ENCODE peak calls at places on chromosomes 3 and 15, in six cellular contexts. One of them, this sample, is unnamed.

GRCh38 chr15:42933886-42934667 is 13.5 kb upstream of the TTBK2 start:
- DNase-seq in uterus: no peak
- DNase-seq in GM23338: no peak
- DNase-seq in astrocyte of the spinal cord: no peak
- DNase-seq in cardiac fibroblast: no peak
- DNase-seq in cardiac muscle cell: no peak
- DNase-seq in this sample: no peak

GRCh38 chr3:119912220-119912619 is 130.3 kb downstream of the NR1I2 start:
- DNase-seq in uterus: no peak
- DNase-seq in GM23338: no peak
- DNase-seq in astrocyte of the spinal cord: no peak
- DNase-seq in cardiac fibroblast: no peak
- DNase-seq in cardiac muscle cell: no peak
- DNase-seq in this sample: no peak

GRCh38 chr3:61903931-61904657 is 342.7 kb downstream of the PTPRG start:
- DNase-seq in uterus: no peak
- DNase-seq in GM23338: no peak
- DNase-seq in astrocyte of the spinal cord: peak
- DNase-seq in cardiac fibroblast: peak
- DNase-seq in cardiac muscle cell: peak
- DNase-seq in this sample: peak

GRCh38 chr15:68576253-68577236 is 2.2 kb upstream of the CORO2B start:
- DNase-seq in uterus: no peak
- DNase-seq in GM23338: no peak
- DNase-seq in astrocyte of the spinal cord: no peak
- DNase-seq in cardiac fibroblast: no peak
- DNase-seq in cardiac muscle cell: no peak
- DNase-seq in this sample: no peak

GRCh38 chr3:40980467-40980866 is 218.8 kb upstream of the CTNNB1 start:
- DNase-seq in uterus: no peak
- DNase-seq in GM23338: no peak
- DNase-seq in astrocyte of the spinal cord: no peak
- DNase-seq in cardiac fibroblast: no peak
- DNase-seq in cardiac muscle cell: no peak
- DNase-seq in this sample: no peak

GRCh38 chr3:138043266-138044029 is 33.5 kb downstream of the CLDN18 start:
- DNase-seq in uterus: no peak
- DNase-seq in GM23338: no peak
- DNase-seq in astrocyte of the spinal cord: peak
- DNase-seq in cardiac fibroblast: peak
- DNase-seq in cardiac muscle cell: peak
- DNase-seq in this sample: peak

GRCh38 chr15:98772895-98773294 is 124.6 kb downstream of the IGF1R start:
- DNase-seq in uterus: no peak
- DNase-seq in GM23338: no peak
- DNase-seq in astrocyte of the spinal cord: no peak
- DNase-seq in cardiac fibroblast: no peak
- DNase-seq in cardiac muscle cell: no peak
- DNase-seq in this sample: no peak

GRCh38 chr3:185549651-185550111 is 2.7 kb downstream of the LIPH start:
- DNase-seq in uterus: no peak
- DNase-seq in GM23338: no peak
- DNase-seq in astrocyte of the spinal cord: peak
- DNase-seq in cardiac fibroblast: peak
- DNase-seq in cardiac muscle cell: peak
- DNase-seq in this sample: no peak

GRCh38 chr15:60387321-60387720 is 10.5 kb downstream of the ANXA2 start:
- DNase-seq in uterus: no peak
- DNase-seq in GM23338: no peak
- DNase-seq in astrocyte of the spinal cord: no peak
- DNase-seq in cardiac fibroblast: no peak
- DNase-seq in cardiac muscle cell: no peak
- DNase-seq in this sample: no peak

GRCh38 chr3:110504901-110505300 is 566.7 kb upstream of the NECTIN3 start:
- DNase-seq in uterus: no peak
- DNase-seq in GM23338: no peak
- DNase-seq in astrocyte of the spinal cord: no peak
- DNase-seq in cardiac fibroblast: no peak
- DNase-seq in cardiac muscle cell: no peak
- DNase-seq in this sample: no peak

GRCh38 chr3:141229132-141229531 is 2.5 kb upstream of the PXYLP1 start:
- DNase-seq in uterus: no peak
- DNase-seq in GM23338: no peak
- DNase-seq in astrocyte of the spinal cord: no peak
- DNase-seq in cardiac fibroblast: no peak
- DNase-seq in cardiac muscle cell: no peak
- DNase-seq in this sample: no peak

GRCh38 chr3:72516361-72516760 is 331.9 kb downstream of the SHQ1 start:
- DNase-seq in uterus: no peak
- DNase-seq in GM23338: no peak
- DNase-seq in astrocyte of the spinal cord: no peak
- DNase-seq in cardiac fibroblast: no peak
- DNase-seq in cardiac muscle cell: no peak
- DNase-seq in this sample: no peak

GRCh38 chr15:67082007-67082536 is 16.7 kb downstream of the SMAD3 start:
- DNase-seq in uterus: no peak
- DNase-seq in GM23338: no peak
- DNase-seq in astrocyte of the spinal cord: no peak
- DNase-seq in cardiac fibroblast: no peak
- DNase-seq in cardiac muscle cell: no peak
- DNase-seq in this sample: no peak

GRCh38 chr3:129503387-129504010 is 24.9 kb upstream of the RHO start:
- DNase-seq in uterus: no peak
- DNase-seq in GM23338: no peak
- DNase-seq in astrocyte of the spinal cord: no peak
- DNase-seq in cardiac fibroblast: no peak
- DNase-seq in cardiac muscle cell: no peak
- DNase-seq in this sample: no peak

GRCh38 chr15:31328999-31329639 is 2.5 kb downstream of the KLF13 start:
- DNase-seq in uterus: no peak
- DNase-seq in GM23338: peak
- DNase-seq in astrocyte of the spinal cord: no peak
- DNase-seq in cardiac fibroblast: no peak
- DNase-seq in cardiac muscle cell: no peak
- DNase-seq in this sample: no peak

GRCh38 chr3:12758025-12758830 is 831 bp downstream of the TMEM40 start:
- DNase-seq in uterus: peak
- DNase-seq in GM23338: peak
- DNase-seq in astrocyte of the spinal cord: peak
- DNase-seq in cardiac fibroblast: peak
- DNase-seq in cardiac muscle cell: peak
- DNase-seq in this sample: no peak

GRCh38 chr3:12759693-12760565 is 870 bp upstream of the TMEM40 start:
- DNase-seq in uterus: no peak
- DNase-seq in GM23338: no peak
- DNase-seq in astrocyte of the spinal cord: no peak
- DNase-seq in cardiac fibroblast: no peak
- DNase-seq in cardiac muscle cell: no peak
- DNase-seq in this sample: no peak

GRCh38 chr3:12756185-12756584 is 2.9 kb downstream of the TMEM40 start:
- DNase-seq in uterus: no peak
- DNase-seq in GM23338: no peak
- DNase-seq in astrocyte of the spinal cord: no peak
- DNase-seq in cardiac fibroblast: no peak
- DNase-seq in cardiac muscle cell: no peak
- DNase-seq in this sample: no peak

GRCh38 chr3:12756635-12757034 is 2.4 kb downstream of the TMEM40 start:
- DNase-seq in uterus: no peak
- DNase-seq in GM23338: no peak
- DNase-seq in astrocyte of the spinal cord: no peak
- DNase-seq in cardiac fibroblast: no peak
- DNase-seq in cardiac muscle cell: no peak
- DNase-seq in this sample: no peak

GRCh38 chr3:12759097-12759679 is at the start of gene TMEM40:
- DNase-seq in uterus: no peak
- DNase-seq in GM23338: peak
- DNase-seq in astrocyte of the spinal cord: no peak
- DNase-seq in cardiac fibroblast: no peak
- DNase-seq in cardiac muscle cell: no peak
- DNase-seq in this sample: no peak
- H3K4me3 ChIP-seq in uterus: no peak
- H3K4me3 ChIP-seq in GM23338: no peak
- H3K4me3 ChIP-seq in astrocyte of the spinal cord: no peak
- H3K4me3 ChIP-seq in cardiac fibroblast: no peak
- H3K4me3 ChIP-seq in cardiac muscle cell: no peak
- H3K4me3 ChIP-seq in this sample: no peak

GRCh38 chr15:28888900-28889299 is 3.1 kb downstream of the APBA2 start:
- DNase-seq in uterus: no peak
- DNase-seq in GM23338: no peak
- DNase-seq in astrocyte of the spinal cord: no peak
- DNase-seq in cardiac fibroblast: no peak
- DNase-seq in cardiac muscle cell: no peak
- DNase-seq in this sample: no peak
- H3K4me3 ChIP-seq in uterus: no peak
- H3K4me3 ChIP-seq in GM23338: no peak
- H3K4me3 ChIP-seq in astrocyte of the spinal cord: no peak
- H3K4me3 ChIP-seq in cardiac fibroblast: no peak
- H3K4me3 ChIP-seq in cardiac muscle cell: no peak
- H3K4me3 ChIP-seq in this sample: no peak

DNA sequence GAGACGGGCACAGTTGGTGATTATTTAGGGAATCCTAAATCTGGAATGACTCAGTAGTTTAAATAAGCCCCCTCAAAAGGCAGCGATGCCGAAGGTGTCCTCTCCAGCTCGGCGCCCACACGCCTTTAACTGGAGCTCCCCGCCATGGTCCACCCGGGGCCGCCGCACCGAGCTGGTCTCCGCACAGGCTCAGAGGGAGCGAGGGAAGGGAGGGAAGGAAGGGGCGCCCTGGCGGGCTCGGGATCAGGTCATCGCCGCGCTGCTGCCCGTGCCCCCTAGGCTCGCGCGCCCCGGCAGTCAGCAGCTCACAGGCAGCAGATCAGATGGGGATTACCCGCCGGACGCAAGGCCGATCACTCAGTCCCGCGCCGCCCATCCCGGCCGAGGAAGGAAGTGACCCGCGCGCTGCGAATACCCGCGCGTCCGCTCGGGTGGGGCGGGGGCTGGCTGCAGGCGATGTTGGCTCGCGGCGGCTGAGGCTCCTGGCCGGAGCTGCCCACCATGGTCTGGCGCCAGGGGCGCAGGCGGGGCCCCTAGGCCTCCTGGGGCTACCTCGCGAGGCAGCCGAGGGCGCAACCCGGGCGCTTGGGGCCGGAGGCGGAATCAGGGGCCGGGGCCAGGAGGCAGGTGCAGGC is 318.0 kb downstream of the FGF12 start:
- DNase-seq in uterus: no peak
- DNase-seq in GM23338: peak
- DNase-seq in astrocyte of the spinal cord: peak
- DNase-seq in cardiac fibroblast: peak
- DNase-seq in cardiac muscle cell: peak
- DNase-seq in this sample: no peak
- H3K4me3 ChIP-seq in uterus: peak
- H3K4me3 ChIP-seq in GM23338: peak
- H3K4me3 ChIP-seq in astrocyte of the spinal cord: peak
- H3K4me3 ChIP-seq in cardiac fibroblast: peak
- H3K4me3 ChIP-seq in cardiac muscle cell: peak
- H3K4me3 ChIP-seq in this sample: peak

DNA sequence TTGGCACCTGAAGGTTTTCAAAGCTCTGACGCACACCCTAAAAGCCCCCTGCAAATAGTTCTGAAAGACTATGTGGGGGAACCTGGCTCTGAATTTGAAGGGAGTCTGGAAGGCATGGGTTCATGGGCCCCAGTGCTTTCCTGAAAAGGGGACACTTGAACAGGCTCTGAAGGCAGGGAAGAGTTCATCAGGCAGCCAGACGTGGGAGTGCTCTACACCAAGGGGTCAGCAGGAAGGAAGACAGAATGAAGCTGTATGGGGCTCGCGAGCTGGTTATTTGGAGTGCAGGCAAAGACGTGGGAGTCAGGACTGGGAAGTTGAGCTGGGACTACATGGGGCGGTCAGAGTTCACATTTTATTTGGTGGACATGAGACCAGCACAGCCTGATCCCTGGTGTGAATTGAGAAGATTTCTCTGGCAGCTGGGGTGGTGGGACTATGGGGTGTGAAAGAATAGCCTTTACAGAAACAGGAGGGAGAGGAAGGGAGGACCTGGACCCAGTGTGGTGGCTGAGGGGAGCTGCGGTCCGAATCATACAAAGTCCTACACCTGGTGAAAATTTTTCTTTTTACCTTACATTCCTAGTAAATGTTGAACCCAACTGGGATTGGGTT is 12.6 kb downstream of the ABHD6 start:
- DNase-seq in uterus: no peak
- DNase-seq in GM23338: no peak
- DNase-seq in astrocyte of the spinal cord: no peak
- DNase-seq in cardiac fibroblast: no peak
- DNase-seq in cardiac muscle cell: peak
- DNase-seq in this sample: no peak
- H3K4me3 ChIP-seq in uterus: no peak
- H3K4me3 ChIP-seq in GM23338: no peak
- H3K4me3 ChIP-seq in astrocyte of the spinal cord: no peak
- H3K4me3 ChIP-seq in cardiac fibroblast: no peak
- H3K4me3 ChIP-seq in cardiac muscle cell: no peak
- H3K4me3 ChIP-seq in this sample: no peak

GRCh38 chr15:76340802-76341365 is 4.3 kb downstream of the ISL2 start:
- DNase-seq in uterus: no peak
- DNase-seq in GM23338: peak
- DNase-seq in astrocyte of the spinal cord: no peak
- DNase-seq in cardiac fibroblast: no peak
- DNase-seq in cardiac muscle cell: no peak
- DNase-seq in this sample: no peak
- H3K4me3 ChIP-seq in uterus: no peak
- H3K4me3 ChIP-seq in GM23338: peak
- H3K4me3 ChIP-seq in astrocyte of the spinal cord: no peak
- H3K4me3 ChIP-seq in cardiac fibroblast: no peak
- H3K4me3 ChIP-seq in cardiac muscle cell: peak
- H3K4me3 ChIP-seq in this sample: no peak

GRCh38 chr15:28099555-28100140 is 533 bp upstream of the OCA2 start:
- DNase-seq in uterus: no peak
- DNase-seq in GM23338: no peak
- DNase-seq in astrocyte of the spinal cord: no peak
- DNase-seq in cardiac fibroblast: no peak
- DNase-seq in cardiac muscle cell: no peak
- DNase-seq in this sample: no peak

GRCh38 chr15:28098766-28099554 is at the start of gene OCA2:
- DNase-seq in uterus: no peak
- DNase-seq in GM23338: peak
- DNase-seq in astrocyte of the spinal cord: peak
- DNase-seq in cardiac fibroblast: peak
- DNase-seq in cardiac muscle cell: peak
- DNase-seq in this sample: no peak

GRCh38 chr15:28096720-28097431 is 2.2 kb downstream of the OCA2 start:
- DNase-seq in uterus: no peak
- DNase-seq in GM23338: peak
- DNase-seq in astrocyte of the spinal cord: no peak
- DNase-seq in cardiac fibroblast: no peak
- DNase-seq in cardiac muscle cell: no peak
- DNase-seq in this sample: no peak

GRCh38 chr15:28097656-28098359 is 1.3 kb downstream of the OCA2 start:
- DNase-seq in uterus: no peak
- DNase-seq in GM23338: no peak
- DNase-seq in astrocyte of the spinal cord: no peak
- DNase-seq in cardiac fibroblast: no peak
- DNase-seq in cardiac muscle cell: no peak
- DNase-seq in this sample: no peak

DNA sequence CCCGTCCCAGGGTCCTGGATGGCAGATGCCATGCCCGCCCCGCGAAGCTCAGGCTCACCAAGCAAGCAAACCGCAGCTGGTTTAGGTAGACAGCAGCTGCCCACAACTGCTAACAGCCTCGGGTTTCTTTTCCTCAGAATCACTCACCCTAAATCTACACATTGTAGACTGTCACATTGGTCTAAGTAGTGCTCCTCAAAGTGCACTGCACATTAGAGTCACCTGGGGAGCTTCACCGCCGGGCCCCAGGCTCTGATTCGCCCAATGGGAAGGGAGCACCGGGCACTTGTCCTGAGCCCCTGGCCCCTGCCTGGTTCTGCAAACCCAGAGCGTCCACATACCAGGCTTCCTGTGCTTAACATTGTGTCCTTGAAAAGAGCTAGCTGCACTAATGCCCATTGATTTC is 752 bp downstream of the OCA2 start:
- DNase-seq in uterus: no peak
- DNase-seq in GM23338: no peak
- DNase-seq in astrocyte of the spinal cord: no peak
- DNase-seq in cardiac fibroblast: no peak
- DNase-seq in cardiac muscle cell: no peak
- DNase-seq in this sample: no peak
- H3K4me3 ChIP-seq in uterus: no peak
- H3K4me3 ChIP-seq in GM23338: peak
- H3K4me3 ChIP-seq in astrocyte of the spinal cord: no peak
- H3K4me3 ChIP-seq in cardiac fibroblast: no peak
- H3K4me3 ChIP-seq in cardiac muscle cell: no peak
- H3K4me3 ChIP-seq in this sample: no peak